ENCODE peak calls at places on chromosomes 13 and 19, in eight cellular contexts. H is neuronal stem cell, F is BJ, E is thoracic aorta, U is fibroblast of lung, M is choroid plexus epithelial cell, X is psoas muscle, J is BE2C. S is an unnamed sample.

GRCh38 chr19:15780595-15781418 is 6.7 kb upstream of the OR10H5 start:
- DNase-seq in M (no peak), H (no peak), X (no peak), J (no peak), F (no peak), E (no peak), U (no peak), S (no peak)

GRCh38 chr13:75876371-75877050 is 240.4 kb downstream of the LMO7 start:
- DNase-seq in X (peak; percentile 27), M (peak; percentile 86), H (peak; percentile 47), F (no peak), E (no peak), J (peak; percentile 50), U (peak; percentile 47), S (no peak)

GRCh38 chr19:44813331-44814131 is 4.6 kb downstream of the BCAM start:
- DNase-seq in E (no peak), J (no peak), F (no peak), M (no peak), H (no peak), X (no peak), U (no peak), S (no peak)

GRCh38 chr19:15320118-15320517 is 12.2 kb downstream of the BRD4 start:
- DNase-seq in H (no peak), U (peak; percentile 71), J (no peak), M (peak; percentile 73), F (peak; percentile 74), X (no peak), E (no peak), S (no peak)

GRCh38 chr13:51638497-51638871 is 54.2 kb downstream of the WDFY2 start:
- DNase-seq in X (no peak), U (peak; percentile 45), E (no peak), M (no peak), J (no peak), H (peak; percentile 47), F (no peak), S (no peak)

GRCh38 chr13:63288576-63288975 is 1872.9 kb upstream of the PCDH20 start:
- DNase-seq in H (no peak), J (no peak), F (peak; percentile 43), U (peak; percentile 55), E (no peak), X (no peak), M (peak; percentile 42), S (no peak)

GRCh38 chr19:28862238-28862637 is 350.7 kb downstream of the UQCRFS1 start:
- DNase-seq in F (no peak), M (no peak), U (no peak), H (no peak), E (no peak), X (no peak), J (no peak), S (no peak)

GRCh38 chr13:37747071-37747612 is 122.4 kb downstream of the TRPC4 start:
- DNase-seq in H (no peak), J (no peak), U (peak; percentile 87), X (no peak), M (peak; percentile 91), F (peak; percentile 12), E (no peak), S (peak; percentile 54)

GRCh38 chr19:28242317-28242927 is 970.5 kb downstream of the UQCRFS1 start:
- DNase-seq in E (no peak), X (no peak), U (peak; percentile 17), F (no peak), H (peak; percentile 70), J (no peak), M (peak; percentile 52), S (no peak)

GRCh38 chr19:46211201-46211881 is 18.2 kb upstream of the IGFL1 start:
- DNase-seq in U (peak; percentile 32), E (no peak), X (peak; percentile 32), M (no peak), F (no peak), J (no peak), H (no peak), S (no peak)

GRCh38 chr13:104592127-104592526 is 1525.9 kb upstream of the SLC10A2 start:
- DNase-seq in M (peak; percentile 81), H (no peak), U (peak; percentile 95), F (peak; percentile 37), X (no peak), E (no peak), J (no peak), S (no peak)

GRCh38 chr19:35408284-35409171 is 37.7 kb downstream of the GPR42 start:
- DNase-seq in F (no peak), M (no peak), H (no peak), E (no peak), J (no peak), U (no peak), X (no peak), S (no peak)

GRCh38 chr13:27172495-27172842 is 858 bp upstream of the USP12 start:
- DNase-seq in H (no peak), J (no peak), F (no peak), M (peak; percentile 58), X (no peak), U (peak; percentile 55), E (no peak), S (no peak)

GRCh38 chr19:9702186-9702585 is 27.3 kb upstream of the ZNF562 start:
- DNase-seq in M (no peak), F (no peak), X (no peak), H (no peak), U (no peak), J (no peak), E (no peak), S (no peak)

GRCh38 chr19:3062165-3063105 is at the start of gene TLE5:
- DNase-seq in U (no peak), E (no peak), H (no peak), J (peak; percentile 73), X (peak; percentile 75), M (peak; percentile 26), F (no peak), S (no peak)

GRCh38 chr13:72168126-72168525 is 301.1 kb upstream of the DACH1 start:
- DNase-seq in F (no peak), X (no peak), E (no peak), H (no peak), J (no peak), U (no peak), M (no peak), S (no peak)

GRCh38 chr13:36014763-36015162 is 116.4 kb downstream of the DCLK1 start:
- DNase-seq in J (no peak), U (no peak), X (no peak), M (no peak), H (no peak), E (no peak), F (no peak), S (no peak)

GRCh38 chr19:35045667-35046300 is 4.3 kb downstream of the HPN start:
- DNase-seq in F (no peak), J (no peak), H (no peak), U (no peak), E (no peak), X (no peak), M (peak; percentile 62), S (no peak)

GRCh38 chr19:4619668-4620294 is 19.5 kb upstream of the TNFAIP8L1 start:
- DNase-seq in E (no peak), M (no peak), X (no peak), U (no peak), J (no peak), F (no peak), H (no peak), S (no peak)

GRCh38 chr19:29524201-29524911 is 1.4 kb upstream of the VSTM2B start:
- DNase-seq in X (no peak), E (no peak), F (no peak), M (no peak), H (peak; percentile 37), U (no peak), J (no peak), S (no peak)

GRCh38 chr19:17220207-17220758 is 5.1 kb downstream of the USE1 start:
- DNase-seq in M (peak; percentile 87), E (no peak), H (no peak), F (no peak), X (peak; percentile 49), J (no peak), U (peak; percentile 77), S (no peak)

GRCh38 chr19:47107201-47107952 is 6.2 kb downstream of the ZC3H4 start:
- DNase-seq in J (no peak), E (no peak), X (no peak), F (no peak), H (no peak), M (peak; percentile 36), U (no peak), S (no peak)

DNA sequence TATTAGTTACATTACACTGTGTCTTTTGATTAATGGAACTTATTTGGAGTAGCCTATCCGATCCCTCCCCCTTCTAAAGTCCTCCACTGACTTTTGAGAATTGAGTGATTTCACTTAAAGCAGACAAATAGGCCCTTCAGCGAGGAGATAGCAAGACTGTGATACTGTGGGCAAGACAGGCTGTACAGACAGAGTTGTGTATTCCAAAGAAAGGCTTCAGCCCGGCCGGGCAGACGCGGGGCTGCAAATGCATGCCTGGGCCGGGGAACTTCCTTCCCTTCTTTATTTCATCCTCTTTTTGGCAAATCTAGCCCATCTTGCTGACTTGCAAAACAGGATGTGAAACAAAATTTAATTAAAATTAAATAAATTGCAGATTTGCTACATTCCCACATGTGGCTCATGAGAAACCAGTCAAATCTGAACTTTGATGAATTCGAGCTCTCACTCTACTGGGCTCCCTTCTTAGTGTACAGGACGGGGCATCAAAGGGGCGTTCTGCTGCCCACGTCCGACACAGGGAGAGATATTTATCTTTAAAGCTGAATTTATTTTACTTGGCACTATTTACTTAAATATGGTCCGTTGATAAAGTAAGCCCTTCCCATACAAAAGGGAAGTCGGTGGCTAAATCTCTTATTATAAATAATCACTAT is 314.9 kb downstream of the ZNF536 start:
- DNase-seq in H (no peak), F (no peak), E (no peak), J (no peak), U (no peak), X (no peak), M (no peak), S (no peak)
- H3K4me3 ChIP-seq in H (no peak overlapping the region), F (no peak overlapping the region), E (no peak overlapping the region), J (peak overlapping the region; percentile 59), U (no peak overlapping the region), X (no peak overlapping the region), M (no peak overlapping the region), S (no peak overlapping the region)

GRCh38 chr19:56884481-56884880 is 44.0 kb upstream of the PEG3 start:
- DNase-seq in F (no peak), U (no peak), E (no peak), X (no peak), J (no peak), H (no peak), M (no peak), S (no peak)
- H3K4me3 ChIP-seq in F (no peak overlapping the region), U (no peak overlapping the region), E (no peak overlapping the region), X (no peak overlapping the region), J (no peak overlapping the region), H (no peak overlapping the region), M (no peak overlapping the region), S (no peak overlapping the region)

GRCh38 chr13:49219647-49220034 is 497 bp upstream of the MLNR start:
- DNase-seq in F (no peak), M (peak; percentile 15), E (no peak), H (no peak), X (no peak), U (no peak), J (no peak), S (no peak)
- H3K4me3 ChIP-seq in F (no peak overlapping the region), M (peak overlapping the region; percentile 18), E (peak overlapping the region; percentile 66), H (peak overlapping the region; percentile 79), X (peak overlapping the region; percentile 57), U (no peak overlapping the region), J (peak overlapping the region; percentile 43), S (peak overlapping the region; percentile 36)

DNA sequence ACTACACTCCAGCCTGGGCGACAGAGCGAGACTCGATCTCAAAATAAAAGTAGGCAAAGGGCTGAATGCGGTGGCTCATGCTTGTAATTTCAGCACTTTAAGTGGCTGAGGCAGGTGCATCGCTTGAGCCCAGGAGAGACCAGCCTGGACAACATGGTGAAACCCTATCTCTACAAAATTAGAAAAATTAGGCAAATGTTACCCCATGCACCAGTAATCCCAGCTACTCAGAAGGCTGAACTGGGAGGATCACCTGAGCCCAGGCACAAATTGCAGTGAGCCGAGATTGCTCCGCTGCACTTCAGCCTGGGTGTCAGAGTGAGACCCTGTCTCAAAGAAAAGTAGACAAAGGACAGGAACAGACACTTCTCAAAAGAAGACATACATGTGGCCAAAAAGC is 9.9 kb upstream of the LGALS13 start:
- DNase-seq in J (no peak), E (no peak), H (no peak), M (no peak), F (no peak), X (no peak), U (no peak), S (no peak)
- H3K4me3 ChIP-seq in J (no peak overlapping the region), E (no peak overlapping the region), H (no peak overlapping the region), M (no peak overlapping the region), F (no peak overlapping the region), X (no peak overlapping the region), U (no peak overlapping the region), S (no peak overlapping the region)